ENCODE peak calls at places on chromosome 16, in nine cellular contexts. H, F, R, L, E, M, N, U and V are unnamed samples.

GRCh38 chr16:8931864-8932263 is 31.8 kb downstream of the USP7 start:
- DNase-seq in H (peak; percentile 59), F (no peak), R (peak; percentile 47), L (peak; percentile 78), E (peak; percentile 82), M (peak; percentile 68), N (peak; percentile 22), U (no peak), V (no peak)

GRCh38 chr16:2003827-2004641 is 5.6 kb downstream of the ZNF598 start:
- DNase-seq in H (peak; percentile 77), F (no peak), R (peak; percentile 95), L (peak; percentile 78), E (peak; percentile 99), M (peak; percentile 81), N (peak; percentile 81), U (no peak), V (peak; percentile 74)

GRCh38 chr16:13902677-13903076 is 17.3 kb upstream of the ERCC4 start:
- DNase-seq in H (no peak), F (no peak), R (no peak), L (no peak), E (no peak), M (peak; percentile 58), N (no peak), U (no peak), V (no peak)

GRCh38 chr16:86345521-86345920 is 164.8 kb upstream of the FOXF1 start:
- DNase-seq in H (no peak), F (no peak), R (no peak), L (no peak), E (no peak), M (no peak), N (no peak), U (no peak), V (no peak)

GRCh38 chr16:49528564-49529150 is 155.1 kb downstream of the C16orf78 start:
- DNase-seq in H (no peak), F (no peak), R (no peak), L (no peak), E (no peak), M (no peak), N (no peak), U (no peak), V (no peak)

GRCh38 chr16:13996778-13997288 is 74.3 kb upstream of the MRTFB start:
- DNase-seq in H (no peak), F (no peak), R (no peak), L (no peak), E (no peak), M (no peak), N (no peak), U (no peak), V (no peak)

GRCh38 chr16:27382187-27382855 is 19.7 kb upstream of the IL21R start:
- DNase-seq in H (no peak), F (no peak), R (no peak), L (no peak), E (no peak), M (no peak), N (no peak), U (peak; percentile 79), V (no peak)

GRCh38 chr16:8832383-8833100 is 34.9 kb downstream of the PMM2 start:
- DNase-seq in H (no peak), F (no peak), R (no peak), L (no peak), E (no peak), M (no peak), N (no peak), U (no peak), V (peak; percentile 81)

GRCh38 chr16:57258910-57259475 is 13.9 kb downstream of the ARL2BP start:
- DNase-seq in H (no peak), F (no peak), R (no peak), L (no peak), E (no peak), M (no peak), N (no peak), U (no peak), V (peak; percentile 74)

GRCh38 chr16:13970708-13971422 is 50.9 kb downstream of the ERCC4 start:
- DNase-seq in H (no peak), F (no peak), R (no peak), L (no peak), E (no peak), M (no peak), N (no peak), U (no peak), V (no peak)

GRCh38 chr16:425740-426114 is 278 bp downstream of the RAB11FIP3 start:
- DNase-seq in H (no peak), F (no peak), R (no peak), L (no peak), E (no peak), M (no peak), N (no peak), U (no peak), V (no peak)

GRCh38 chr16:48531011-48531962 is 78.7 kb downstream of the N4BP1 start:
- DNase-seq in H (peak; percentile 59), F (no peak), R (no peak), L (no peak), E (no peak), M (no peak), N (no peak), U (no peak), V (no peak)

GRCh38 chr16:1308036-1308976 is 1.1 kb upstream of the UBE2I start:
- DNase-seq in H (no peak), F (no peak), R (peak; percentile 90), L (no peak), E (no peak), M (peak; percentile 16), N (no peak), U (no peak), V (no peak)

GRCh38 chr16:58366247-58367031 is 25.8 kb upstream of the GINS3 start:
- DNase-seq in H (no peak), F (no peak), R (peak; percentile 40), L (no peak), E (no peak), M (peak; percentile 65), N (no peak), U (no peak), V (no peak)

DNA sequence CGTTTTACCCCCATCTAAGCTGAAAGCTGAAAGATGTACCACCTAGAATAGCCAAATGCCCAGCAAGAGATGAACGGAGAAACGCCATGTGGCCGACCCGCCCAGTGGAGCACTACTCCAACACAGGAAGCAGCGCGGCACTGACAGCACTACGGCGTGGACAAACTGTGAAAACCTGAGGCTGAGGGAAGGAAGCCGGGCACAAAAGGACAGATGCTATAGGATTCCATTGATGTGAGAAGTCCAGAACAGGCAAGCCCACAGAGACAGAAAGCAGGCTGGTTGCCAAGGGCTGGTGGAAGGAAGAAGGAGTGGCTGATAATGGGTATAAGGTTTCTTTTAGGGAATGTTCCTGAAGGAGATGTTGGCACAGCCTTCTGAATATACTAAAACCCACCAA is 29.4 kb upstream of the SLC38A8 start:
- DNase-seq in H (no peak), F (no peak), R (no peak), L (no peak), E (no peak), M (peak; percentile 56), N (no peak), U (no peak), V (no peak)
- TF ChIP-seq POLR2A in H (no peak), F (no peak), R (no peak), L (no peak), E (no peak), M (no peak), N (no peak), U (no peak), V (no peak)

DNA sequence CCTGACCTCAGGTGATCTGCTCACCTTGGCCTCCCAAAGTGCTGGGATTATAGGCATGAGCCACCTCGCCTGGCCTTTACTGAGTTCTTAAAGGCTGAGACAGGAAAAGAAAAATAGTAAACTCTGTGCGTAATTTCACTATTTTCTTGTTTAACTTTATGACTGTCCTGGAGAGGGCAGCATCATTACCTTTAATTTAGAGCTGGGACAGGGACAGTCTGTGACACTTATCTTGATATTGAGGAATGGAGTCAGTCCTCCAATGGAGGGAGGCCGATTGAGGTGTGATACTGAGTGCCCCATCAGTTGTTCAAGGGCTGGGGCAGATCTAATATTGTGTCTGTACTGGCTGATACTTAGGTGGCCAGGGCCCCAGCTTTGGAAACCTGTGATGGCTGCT is 21.5 kb upstream of the SPN start:
- DNase-seq in H (no peak), F (no peak), R (no peak), L (no peak), E (no peak), M (no peak), N (no peak), U (no peak), V (no peak)
- TF ChIP-seq CTCF in H (no peak), F (peak; percentile 27), R (peak; percentile 16), L (no peak), E (no peak), M (no peak), N (no peak), U (no peak), V (no peak)

GRCh38 chr16:83952940-83953795 is at the start of gene OSGIN1:
- DNase-seq in H (peak; percentile 91), F (peak; percentile 25), R (peak; percentile 97), L (peak; percentile 94), E (peak; percentile 72), M (peak; percentile 93), N (peak; percentile 96), U (no peak), V (peak; percentile 99)
- TF ChIP-seq POLR2A in H (peak; percentile 68), F (peak; percentile 57), R (peak; percentile 96), L (peak; percentile 79), E (no peak), M (peak; percentile 94), N (peak; percentile 73), U (peak; percentile 69), V (no peak)

GRCh38 chr16:4377573-4378146 is 6.0 kb downstream of the VASN start:
- DNase-seq in H (no peak), F (no peak), R (no peak), L (no peak), E (no peak), M (no peak), N (no peak), U (no peak), V (no peak)
- TF ChIP-seq CTCF in H (no peak), F (no peak), R (no peak), L (no peak), E (peak; percentile 43), M (no peak), N (no peak), U (no peak), V (no peak)

GRCh38 chr16:46973457-46974324 is at the start of gene DNAJA2:
- DNase-seq in H (peak; percentile 91), F (peak; percentile 54), R (peak; percentile 89), L (peak; percentile 96), E (peak; percentile 95), M (peak; percentile 84), N (peak; percentile 86), U (no peak), V (peak; percentile 98)
- TF ChIP-seq POLR2A in H (peak; percentile 88), F (peak; percentile 91), R (peak; percentile 79), L (peak; percentile 94), E (peak; percentile 78), M (peak; percentile 73), N (peak; percentile 85), U (peak; percentile 65), V (peak; percentile 87)

DNA sequence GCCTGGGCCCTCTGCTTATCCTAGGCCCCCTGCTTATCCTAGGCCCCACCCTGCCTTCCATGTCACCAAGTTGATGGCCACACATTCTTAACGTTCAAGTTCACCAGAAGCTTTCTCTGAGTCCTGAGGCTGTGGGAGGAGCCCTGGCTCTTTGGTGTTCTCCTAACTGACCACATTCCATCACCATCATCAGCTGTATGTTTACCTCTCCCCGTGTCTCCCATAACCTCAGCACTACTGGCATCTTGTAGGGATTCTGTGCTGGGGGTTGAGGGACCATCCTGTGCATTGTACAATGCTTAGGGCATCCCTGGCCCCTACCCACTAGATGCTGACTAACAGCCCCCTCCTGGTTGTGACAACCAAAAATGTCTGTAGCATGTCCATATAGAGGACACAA is 99.3 kb downstream of the NDE1 start:
- DNase-seq in H (no peak), F (no peak), R (no peak), L (no peak), E (no peak), M (peak; percentile 21), N (no peak), U (no peak), V (no peak)
- TF ChIP-seq CTCF in H (no peak), F (no peak), R (no peak), L (no peak), E (no peak), M (no peak), N (no peak), U (no peak), V (no peak)